ENCODE peak calls at places on chromosomes 4 and X, in four cellular contexts. N is K562, Y is GM12878, S is HepG2. U is an unnamed sample.

GRCh38 chr4:38759077-38759789 is 23.6 kb downstream of the TLR10 start:
- DNase-seq in Y (peak), N (peak), S (peak), U (peak)

GRCh38 chr4:155766544-155766943 is 7.7 kb downstream of the GUCY1B1 start:
- DNase-seq in S (no peak), N (no peak), Y (no peak), U (no peak)

GRCh38 chr4:40630335-40631021 is 814 bp upstream of the RBM47 start:
- DNase-seq in Y (peak), S (no peak), N (no peak), U (peak)

GRCh38 chr4:158015241-158015640 is 157.6 kb downstream of the GASK1B start:
- DNase-seq in Y (no peak), S (no peak), N (no peak), U (no peak)

GRCh38 chr4:119542575-119542974 is 86.0 kb downstream of the PDE5A start:
- DNase-seq in Y (no peak), S (no peak), N (no peak), U (no peak)

GRCh38 chrX:136529795-136530194 is 2.2 kb upstream of the VGLL1 start:
- DNase-seq in N (peak), S (no peak), Y (no peak), U (no peak)

GRCh38 chrX:54230440-54231148 is 47.5 kb upstream of the FAM120C start:
- DNase-seq in S (no peak), N (no peak), Y (no peak), U (no peak)

GRCh38 chr4:65007841-65008439 is 598.7 kb upstream of the TECRL start:
- DNase-seq in Y (no peak), S (peak), N (peak), U (peak)

GRCh38 chr4:1808396-1808795 is 15.3 kb downstream of the FGFR3 start:
- DNase-seq in Y (no peak), S (no peak), N (no peak), U (no peak)

GRCh38 chrX:120568609-120569008 is 7.8 kb upstream of the CUL4B start:
- DNase-seq in N (no peak), Y (no peak), S (peak), U (no peak)

GRCh38 chrX:23341452-23341851 is 6.8 kb downstream of the PTCHD1 start:
- DNase-seq in S (no peak), N (no peak), Y (no peak), U (no peak)

GRCh38 chr4:1749370-1749769 is 28.0 kb downstream of the TACC3 start:
- DNase-seq in Y (no peak), S (no peak), N (no peak), U (no peak)

GRCh38 chrX:126167560-126167959 is 1.5 kb upstream of the DCAF12L2 start:
- DNase-seq in N (no peak), Y (no peak), S (no peak), U (no peak)

GRCh38 chr4:154126276-154126675 is 337.4 kb upstream of the SFRP2 start:
- DNase-seq in S (no peak), N (no peak), Y (no peak), U (no peak)

GRCh38 chr4:10088135-10089010 is 28.2 kb downstream of the WDR1 start:
- DNase-seq in S (no peak), Y (no peak), N (no peak), U (no peak)

GRCh38 chrX:149937881-149938426 is 337 bp downstream of the EOLA2 start:
- DNase-seq in N (peak), S (no peak), Y (no peak), U (no peak)

GRCh38 chr4:150297861-150298474 is 219.7 kb downstream of the DCLK2 start:
- DNase-seq in S (peak), Y (peak), N (peak), U (peak)

GRCh38 chrX:129781134-129782014 is 1.6 kb downstream of the SASH3 start:
- DNase-seq in Y (peak), S (no peak), N (no peak), U (no peak)

GRCh38 chr4:143337600-143338287 is 1.1 kb downstream of the GAB1 start:
- DNase-seq in N (peak), S (peak), Y (no peak), U (peak)

GRCh38 chr4:94256833-94257232 is 49.2 kb downstream of the SMARCAD1 start:
- DNase-seq in S (peak), Y (no peak), N (peak), U (no peak)

GRCh38 chrX:55489315-55490009 is at the start of gene USP51:
- DNase-seq in N (peak), Y (peak), S (no peak), U (peak)

GRCh38 chr4:154341448-154341847 is 150.2 kb downstream of the DCHS2 start:
- DNase-seq in N (no peak), Y (no peak), S (no peak), U (no peak)

GRCh38 chrX:129772796-129773431 is 6.8 kb upstream of the SASH3 start:
- DNase-seq in Y (peak), N (no peak), S (no peak), U (no peak)

GRCh38 chrX:40086569-40087335 is 11.0 kb downstream of the BCOR start:
- DNase-seq in S (no peak), N (peak), Y (no peak), U (no peak)

GRCh38 chr4:37601527-37601926 is 84.6 kb downstream of the RELL1 start:
- DNase-seq in Y (no peak), S (peak), N (no peak), U (no peak)

GRCh38 chr4:67109276-67109675 is 436.0 kb downstream of the CENPC start:
- DNase-seq in N (no peak), Y (no peak), S (no peak), U (no peak)

GRCh38 chr4:147683172-147683571 is 791 bp downstream of the PRMT9 start:
- DNase-seq in N (peak), Y (no peak), S (peak), U (peak)

GRCh38 chr4:38529189-38530115 is 134.5 kb upstream of the KLF3 start:
- DNase-seq in Y (peak), N (peak), S (no peak), U (no peak)

GRCh38 chr4:101833455-101833854 is 42.9 kb downstream of the BANK1 start:
- DNase-seq in S (no peak), N (no peak), Y (no peak), U (no peak)
- TF ChIP-seq NFIC in S (no peak), N (no peak), Y (no peak), U (no peak)

GRCh38 chr4:7217453-7218310 is 25.3 kb downstream of the SORCS2 start:
- DNase-seq in N (no peak), Y (no peak), S (no peak), U (no peak)
- TF ChIP-seq RFX5 in N (no peak), Y (no peak), S (no peak), U (no peak)

GRCh38 chr4:186557061-186557460 is 1.7 kb upstream of the MTNR1A start:
- DNase-seq in Y (no peak), N (no peak), S (no peak), U (no peak)

GRCh38 chr4:186553717-186554116 is 1.6 kb downstream of the MTNR1A start:
- DNase-seq in N (peak), Y (no peak), S (no peak), U (no peak)

GRCh38 chr4:186551849-186552248 is 3.5 kb downstream of the MTNR1A start:
- DNase-seq in N (no peak), S (no peak), Y (no peak), U (no peak)

GRCh38 chr4:186554890-186555827 is at the start of gene MTNR1A:
- DNase-seq in S (no peak), N (no peak), Y (no peak), U (peak)

DNA sequence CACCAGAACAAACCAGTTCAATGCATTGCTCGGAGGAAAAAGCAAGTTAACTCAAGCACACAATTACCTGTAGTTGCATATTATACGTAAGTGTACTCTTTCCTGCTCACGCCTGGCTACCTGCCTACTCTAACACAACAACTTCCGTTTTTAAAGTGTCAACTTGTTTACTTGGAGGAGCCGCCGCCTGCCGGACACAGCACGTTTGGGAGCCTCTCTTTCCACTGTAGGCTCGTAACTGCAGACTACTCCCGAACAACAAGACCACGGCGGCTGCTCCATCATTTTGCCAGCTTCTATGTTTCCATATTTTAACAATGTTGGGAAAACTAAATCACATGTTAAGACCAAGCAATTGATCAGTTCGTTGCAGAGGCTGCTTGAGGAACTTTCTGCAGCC is 882 bp downstream of the MTNR1A start:
- DNase-seq in Y (no peak), S (peak), N (peak), U (no peak)
- TF ChIP-seq RAD21 in Y (no peak), S (no peak), N (peak), U (no peak)

DNA sequence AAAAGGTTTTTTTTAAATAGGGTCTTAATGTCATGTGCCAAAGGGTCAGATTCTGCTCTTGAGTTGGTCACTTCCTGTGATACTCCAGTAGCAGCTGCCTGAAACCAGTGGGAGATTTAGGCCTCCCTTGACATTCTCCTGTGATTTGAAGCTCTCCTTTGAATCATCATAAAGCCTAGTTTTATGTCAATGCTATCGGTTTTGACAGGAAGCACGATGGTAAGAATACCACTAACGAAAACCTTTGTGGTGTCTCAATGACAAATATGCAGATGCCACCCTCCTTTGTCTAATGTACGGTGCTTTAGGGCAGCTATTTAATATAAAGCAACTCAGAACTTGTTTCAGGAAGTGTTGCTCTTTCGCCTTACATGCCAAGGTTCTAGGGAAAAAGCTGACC is 44.2 kb downstream of the CCNI start:
- DNase-seq in Y (no peak), N (no peak), S (no peak), U (no peak)
- TF ChIP-seq NFIC in Y (no peak), N (no peak), S (no peak), U (no peak)